ENCODE peak calls at places on chromosomes 5 and 9, in five cellular contexts. One of them, this sample, is unnamed.

GRCh38 chr5:947626-948471 is 55.2 kb downstream of the TRIP13 start:
- DNase-seq in left ventricle myocardium inferior: no peak
- DNase-seq in progenitor cell of endocrine pancreas: no peak
- DNase-seq in choroid plexus epithelial cell: no peak
- DNase-seq in upper lobe of left lung: no peak
- DNase-seq in this sample: no peak

GRCh38 chr9:34572092-34572491 is 17.4 kb downstream of the CNTFR start:
- DNase-seq in left ventricle myocardium inferior: no peak
- DNase-seq in upper lobe of left lung: no peak
- DNase-seq in choroid plexus epithelial cell: no peak
- DNase-seq in progenitor cell of endocrine pancreas: no peak
- DNase-seq in this sample: no peak

GRCh38 chr9:135138078-135138855 is 50.8 kb downstream of the OLFM1 start:
- DNase-seq in upper lobe of left lung: no peak
- DNase-seq in left ventricle myocardium inferior: no peak
- DNase-seq in progenitor cell of endocrine pancreas: no peak
- DNase-seq in choroid plexus epithelial cell: no peak
- DNase-seq in this sample: no peak

GRCh38 chr5:133309981-133310630 is 258.3 kb downstream of the HSPA4 start:
- DNase-seq in choroid plexus epithelial cell: peak
- DNase-seq in left ventricle myocardium inferior: no peak
- DNase-seq in progenitor cell of endocrine pancreas: no peak
- DNase-seq in upper lobe of left lung: no peak
- DNase-seq in this sample: no peak

GRCh38 chr9:69120380-69121154 is 53.5 kb upstream of the TJP2 start:
- DNase-seq in choroid plexus epithelial cell: peak
- DNase-seq in upper lobe of left lung: peak
- DNase-seq in progenitor cell of endocrine pancreas: peak
- DNase-seq in left ventricle myocardium inferior: no peak
- DNase-seq in this sample: no peak

GRCh38 chr9:35905912-35906679 is at the start of gene HRCT1:
- DNase-seq in progenitor cell of endocrine pancreas: no peak
- DNase-seq in left ventricle myocardium inferior: peak
- DNase-seq in upper lobe of left lung: peak
- DNase-seq in choroid plexus epithelial cell: peak
- DNase-seq in this sample: no peak

GRCh38 chr5:126003309-126003708 is 419.9 kb upstream of the GRAMD2B start:
- DNase-seq in progenitor cell of endocrine pancreas: no peak
- DNase-seq in choroid plexus epithelial cell: peak
- DNase-seq in upper lobe of left lung: peak
- DNase-seq in left ventricle myocardium inferior: peak
- DNase-seq in this sample: no peak

GRCh38 chr5:135040331-135041144 is 6.5 kb upstream of the PITX1 start:
- DNase-seq in choroid plexus epithelial cell: no peak
- DNase-seq in left ventricle myocardium inferior: no peak
- DNase-seq in progenitor cell of endocrine pancreas: no peak
- DNase-seq in upper lobe of left lung: no peak
- DNase-seq in this sample: no peak

GRCh38 chr5:142014911-142015584 is 2.2 kb upstream of the GNPDA1 start:
- DNase-seq in upper lobe of left lung: no peak
- DNase-seq in left ventricle myocardium inferior: no peak
- DNase-seq in choroid plexus epithelial cell: peak
- DNase-seq in progenitor cell of endocrine pancreas: no peak
- DNase-seq in this sample: no peak

GRCh38 chr5:958701-959571 is 49.7 kb upstream of the NKD2 start:
- DNase-seq in choroid plexus epithelial cell: no peak
- DNase-seq in left ventricle myocardium inferior: no peak
- DNase-seq in upper lobe of left lung: peak
- DNase-seq in progenitor cell of endocrine pancreas: peak
- DNase-seq in this sample: no peak

GRCh38 chr5:65394078-65394477 is 87.6 kb downstream of the ADAMTS6 start:
- DNase-seq in progenitor cell of endocrine pancreas: no peak
- DNase-seq in choroid plexus epithelial cell: peak
- DNase-seq in left ventricle myocardium inferior: peak
- DNase-seq in upper lobe of left lung: no peak
- DNase-seq in this sample: no peak

GRCh38 chr9:111429175-111429574 is 55.0 kb downstream of the ECPAS start:
- DNase-seq in progenitor cell of endocrine pancreas: no peak
- DNase-seq in choroid plexus epithelial cell: no peak
- DNase-seq in upper lobe of left lung: no peak
- DNase-seq in left ventricle myocardium inferior: no peak
- DNase-seq in this sample: no peak

GRCh38 chr5:135219239-135219638 is 179.8 kb downstream of the MACROH2A1 start:
- DNase-seq in choroid plexus epithelial cell: no peak
- DNase-seq in upper lobe of left lung: no peak
- DNase-seq in left ventricle myocardium inferior: no peak
- DNase-seq in progenitor cell of endocrine pancreas: no peak
- DNase-seq in this sample: no peak

GRCh38 chr5:12242960-12243888 is 339.0 kb upstream of the CTNND2 start:
- DNase-seq in upper lobe of left lung: no peak
- DNase-seq in left ventricle myocardium inferior: no peak
- DNase-seq in progenitor cell of endocrine pancreas: no peak
- DNase-seq in choroid plexus epithelial cell: no peak
- DNase-seq in this sample: no peak

GRCh38 chr9:126934441-126934840 is 19.9 kb downstream of the RALGPS1 start:
- DNase-seq in choroid plexus epithelial cell: no peak
- DNase-seq in upper lobe of left lung: no peak
- DNase-seq in progenitor cell of endocrine pancreas: no peak
- DNase-seq in left ventricle myocardium inferior: no peak
- DNase-seq in this sample: no peak

GRCh38 chr9:34599546-34599945 is 10.0 kb upstream of the CNTFR start:
- DNase-seq in left ventricle myocardium inferior: no peak
- DNase-seq in upper lobe of left lung: no peak
- DNase-seq in progenitor cell of endocrine pancreas: no peak
- DNase-seq in choroid plexus epithelial cell: no peak
- DNase-seq in this sample: no peak

GRCh38 chr9:69946800-69947437 is 96.7 kb upstream of the MAMDC2 start:
- DNase-seq in upper lobe of left lung: no peak
- DNase-seq in choroid plexus epithelial cell: peak
- DNase-seq in progenitor cell of endocrine pancreas: no peak
- DNase-seq in left ventricle myocardium inferior: no peak
- DNase-seq in this sample: peak

GRCh38 chr5:130974284-130974683 is 190.8 kb downstream of the HINT1 start:
- DNase-seq in upper lobe of left lung: no peak
- DNase-seq in progenitor cell of endocrine pancreas: no peak
- DNase-seq in left ventricle myocardium inferior: no peak
- DNase-seq in choroid plexus epithelial cell: no peak
- DNase-seq in this sample: no peak

GRCh38 chr5:115096034-115096769 is 73.5 kb downstream of the TRIM36 start:
- DNase-seq in choroid plexus epithelial cell: no peak
- DNase-seq in upper lobe of left lung: no peak
- DNase-seq in progenitor cell of endocrine pancreas: no peak
- DNase-seq in left ventricle myocardium inferior: no peak
- DNase-seq in this sample: no peak

GRCh38 chr5:135985946-135986345 is 31.2 kb upstream of the LECT2 start:
- DNase-seq in choroid plexus epithelial cell: no peak
- DNase-seq in upper lobe of left lung: no peak
- DNase-seq in left ventricle myocardium inferior: no peak
- DNase-seq in progenitor cell of endocrine pancreas: no peak
- DNase-seq in this sample: no peak

GRCh38 chr9:133572821-133573361 is 36.3 kb downstream of the FAM163B start:
- DNase-seq in choroid plexus epithelial cell: no peak
- DNase-seq in progenitor cell of endocrine pancreas: no peak
- DNase-seq in left ventricle myocardium inferior: peak
- DNase-seq in upper lobe of left lung: peak
- DNase-seq in this sample: no peak

GRCh38 chr5:96614110-96614691 is 48.0 kb upstream of the CAST start:
- DNase-seq in choroid plexus epithelial cell: peak
- DNase-seq in left ventricle myocardium inferior: no peak
- DNase-seq in upper lobe of left lung: peak
- DNase-seq in progenitor cell of endocrine pancreas: peak
- DNase-seq in this sample: no peak

GRCh38 chr9:135749171-135750045 is 47.4 kb downstream of the KCNT1 start:
- DNase-seq in choroid plexus epithelial cell: no peak
- DNase-seq in upper lobe of left lung: no peak
- DNase-seq in left ventricle myocardium inferior: no peak
- DNase-seq in progenitor cell of endocrine pancreas: no peak
- DNase-seq in this sample: no peak

GRCh38 chr5:42108468-42108867 is 183.4 kb downstream of the FBXO4 start:
- DNase-seq in left ventricle myocardium inferior: no peak
- DNase-seq in choroid plexus epithelial cell: no peak
- DNase-seq in upper lobe of left lung: no peak
- DNase-seq in progenitor cell of endocrine pancreas: no peak
- DNase-seq in this sample: no peak

GRCh38 chr5:116135344-116135743 is 50.5 kb downstream of the COMMD10 start:
- DNase-seq in left ventricle myocardium inferior: no peak
- DNase-seq in progenitor cell of endocrine pancreas: no peak
- DNase-seq in choroid plexus epithelial cell: no peak
- DNase-seq in upper lobe of left lung: no peak
- DNase-seq in this sample: no peak

GRCh38 chr9:126375386-126375785 is 48.8 kb downstream of the MVB12B start:
- DNase-seq in upper lobe of left lung: peak
- DNase-seq in left ventricle myocardium inferior: no peak
- DNase-seq in choroid plexus epithelial cell: peak
- DNase-seq in progenitor cell of endocrine pancreas: no peak
- DNase-seq in this sample: no peak

GRCh38 chr9:68775003-68775730 is 70.1 kb downstream of the PIP5K1B start:
- DNase-seq in left ventricle myocardium inferior: no peak
- DNase-seq in choroid plexus epithelial cell: peak
- DNase-seq in progenitor cell of endocrine pancreas: no peak
- DNase-seq in upper lobe of left lung: no peak
- DNase-seq in this sample: no peak

GRCh38 chr5:143161893-143162520 is 241.5 kb downstream of the NR3C1 start:
- DNase-seq in progenitor cell of endocrine pancreas: no peak
- DNase-seq in upper lobe of left lung: peak
- DNase-seq in choroid plexus epithelial cell: peak
- DNase-seq in left ventricle myocardium inferior: no peak
- DNase-seq in this sample: peak

GRCh38 chr9:113386571-113387393 is 10.0 kb upstream of the HDHD3 start:
- DNase-seq in upper lobe of left lung: no peak
- DNase-seq in left ventricle myocardium inferior: no peak
- DNase-seq in progenitor cell of endocrine pancreas: no peak
- DNase-seq in choroid plexus epithelial cell: no peak
- DNase-seq in this sample: no peak

GRCh38 chr5:6761333-6761732 is 48.1 kb downstream of the TENT4A start:
- DNase-seq in progenitor cell of endocrine pancreas: no peak
- DNase-seq in left ventricle myocardium inferior: no peak
- DNase-seq in upper lobe of left lung: no peak
- DNase-seq in choroid plexus epithelial cell: no peak
- DNase-seq in this sample: no peak

GRCh38 chr9:71656496-71656895 is 111.8 kb downstream of the CEMIP2 start:
- DNase-seq in upper lobe of left lung: no peak
- DNase-seq in left ventricle myocardium inferior: no peak
- DNase-seq in progenitor cell of endocrine pancreas: no peak
- DNase-seq in choroid plexus epithelial cell: no peak
- DNase-seq in this sample: no peak

GRCh38 chr5:155773680-155774079 is 553.3 kb upstream of the SGCD start:
- DNase-seq in left ventricle myocardium inferior: no peak
- DNase-seq in upper lobe of left lung: peak
- DNase-seq in progenitor cell of endocrine pancreas: no peak
- DNase-seq in choroid plexus epithelial cell: no peak
- DNase-seq in this sample: no peak

GRCh38 chr9:124818431-124819281 is 34.6 kb upstream of the WDR38 start:
- DNase-seq in left ventricle myocardium inferior: no peak
- DNase-seq in choroid plexus epithelial cell: no peak
- DNase-seq in progenitor cell of endocrine pancreas: no peak
- DNase-seq in upper lobe of left lung: peak
- DNase-seq in this sample: no peak

DNA sequence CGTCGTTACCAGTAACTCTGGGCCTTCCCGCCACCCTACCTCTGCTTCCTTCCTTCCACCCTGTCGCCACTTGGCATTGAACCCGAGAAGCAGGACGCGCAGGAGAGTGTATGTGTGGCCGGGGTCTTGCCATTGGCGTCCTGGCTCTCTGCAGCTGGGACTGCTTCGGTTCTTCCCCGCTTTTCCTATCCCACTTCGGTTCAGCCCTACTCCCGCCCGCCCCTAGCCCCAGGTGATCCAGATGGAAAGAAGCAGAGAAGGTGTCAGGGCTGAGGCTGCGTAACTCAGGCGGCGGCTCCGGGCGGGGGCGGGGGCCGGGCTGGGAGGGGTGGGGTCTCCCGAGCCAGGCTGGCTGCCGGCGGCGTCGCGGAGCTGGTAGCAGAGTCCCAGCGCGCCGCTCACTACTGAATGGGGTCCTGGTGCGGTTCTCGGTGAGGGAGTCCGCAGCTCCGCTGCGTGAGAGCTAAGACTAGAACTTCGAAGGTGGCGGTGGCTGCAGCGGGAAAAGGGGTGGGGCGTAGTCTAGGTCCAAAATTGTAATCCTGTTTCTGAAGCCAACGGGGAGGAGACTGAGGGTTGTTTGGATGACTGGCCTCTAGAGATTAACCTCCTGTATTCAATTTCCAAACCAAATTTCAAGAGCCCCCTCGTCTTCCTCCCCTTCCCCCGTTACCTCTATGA is 1.3 kb downstream of the PRR16 start:
- DNase-seq in upper lobe of left lung: peak
- DNase-seq in progenitor cell of endocrine pancreas: no peak
- DNase-seq in choroid plexus epithelial cell: peak
- DNase-seq in left ventricle myocardium inferior: peak
- DNase-seq in this sample: no peak
- TF ChIP-seq CTCF in upper lobe of left lung: no peak
- TF ChIP-seq CTCF in progenitor cell of endocrine pancreas: no peak
- TF ChIP-seq CTCF in choroid plexus epithelial cell: no peak
- TF ChIP-seq CTCF in left ventricle myocardium inferior: no peak
- TF ChIP-seq CTCF in this sample: no peak

GRCh38 chr5:137693951-137694721 is 41.8 kb downstream of the KLHL3 start:
- DNase-seq in progenitor cell of endocrine pancreas: no peak
- DNase-seq in upper lobe of left lung: no peak
- DNase-seq in left ventricle myocardium inferior: no peak
- DNase-seq in choroid plexus epithelial cell: no peak
- DNase-seq in this sample: no peak
- TF ChIP-seq CTCF in progenitor cell of endocrine pancreas: no peak
- TF ChIP-seq CTCF in upper lobe of left lung: no peak
- TF ChIP-seq CTCF in left ventricle myocardium inferior: no peak
- TF ChIP-seq CTCF in choroid plexus epithelial cell: no peak
- TF ChIP-seq CTCF in this sample: no peak

DNA sequence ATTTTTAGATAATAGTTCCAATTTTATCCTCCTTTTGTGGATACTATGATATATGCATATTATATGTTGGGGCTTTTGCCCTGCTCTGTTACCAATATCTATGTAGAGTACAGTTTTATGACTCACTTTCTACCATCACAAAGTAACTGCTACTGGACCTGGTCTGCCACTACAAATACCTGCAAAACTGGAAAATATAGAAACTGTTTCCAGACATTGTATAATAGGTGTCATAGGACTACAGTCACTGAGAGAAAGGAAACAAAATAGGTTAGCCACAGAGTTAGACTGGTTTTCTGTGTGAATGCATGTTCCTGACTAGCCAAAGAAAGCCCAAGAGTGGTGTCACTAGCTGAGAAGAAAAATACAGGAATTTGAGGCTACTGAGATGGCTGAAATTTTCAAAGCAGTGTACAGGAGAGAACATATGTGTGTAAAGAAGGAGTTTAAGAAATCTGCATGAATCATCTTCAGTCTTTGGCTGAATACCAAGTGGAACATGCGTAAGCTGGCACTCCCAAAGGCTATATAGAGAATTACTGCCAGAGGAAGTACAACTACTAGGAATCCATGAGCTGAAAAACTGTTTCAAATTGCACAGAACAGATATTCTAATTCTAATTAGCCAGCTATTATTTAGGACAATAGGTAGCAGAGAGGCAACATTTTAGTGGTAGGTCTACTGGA is 29.0 kb upstream of the FAM174A start:
- DNase-seq in choroid plexus epithelial cell: peak
- DNase-seq in progenitor cell of endocrine pancreas: no peak
- DNase-seq in left ventricle myocardium inferior: no peak
- DNase-seq in upper lobe of left lung: no peak
- DNase-seq in this sample: no peak
- TF ChIP-seq CTCF in choroid plexus epithelial cell: peak
- TF ChIP-seq CTCF in progenitor cell of endocrine pancreas: no peak
- TF ChIP-seq CTCF in left ventricle myocardium inferior: no peak
- TF ChIP-seq CTCF in upper lobe of left lung: no peak
- TF ChIP-seq CTCF in this sample: no peak

GRCh38 chr9:137035507-137035834 is 3.6 kb upstream of the FUT7 start:
- DNase-seq in upper lobe of left lung: no peak
- DNase-seq in progenitor cell of endocrine pancreas: no peak
- DNase-seq in choroid plexus epithelial cell: no peak
- DNase-seq in left ventricle myocardium inferior: no peak
- DNase-seq in this sample: no peak
- TF ChIP-seq CTCF in upper lobe of left lung: peak
- TF ChIP-seq CTCF in progenitor cell of endocrine pancreas: no peak
- TF ChIP-seq CTCF in choroid plexus epithelial cell: no peak
- TF ChIP-seq CTCF in left ventricle myocardium inferior: no peak
- TF ChIP-seq CTCF in this sample: peak